ENCODE peak calls at places on chromosomes 16 and 17, in seven cellular contexts. L is IMR-90, R is H9, I is mesendoderm, P is neuronal stem cell, Z is mesenchymal stem cell, V is trophoblast cell. A is an unnamed sample.
A peak's percentile ranks its signal among the peaks of the same experiment; 100 is the strongest.

GRCh38 chr17:1714488-1714979 is 4.4 kb upstream of the TLCD2 start:
- DNase-seq in L (peak; percentile 97), R (peak; percentile 98), I (peak; percentile 98), P (peak; percentile 92), Z (peak; percentile 95), V (peak; percentile 96), A (peak; percentile 67)

GRCh38 chr17:82520041-82520910 is 744 bp downstream of the FOXK2 start:
- DNase-seq in L (no peak), R (no peak), I (no peak), P (no peak), Z (peak; percentile 67), V (no peak), A (peak; percentile 58)

GRCh38 chr17:13428611-13429042 is 173.1 kb downstream of the HS3ST3A1 start:
- DNase-seq in L (no peak), R (no peak), I (no peak), P (no peak), Z (no peak), V (no peak), A (no peak)

GRCh38 chr17:80030730-80031410 is 4.8 kb downstream of the TBC1D16 start:
- DNase-seq in L (no peak), R (no peak), I (no peak), P (no peak), Z (no peak), V (no peak), A (no peak)

GRCh38 chr17:31467502-31468256 is 76.2 kb downstream of the RAB11FIP4 start:
- DNase-seq in L (no peak), R (no peak), I (no peak), P (no peak), Z (no peak), V (no peak), A (no peak)

GRCh38 chr17:60167095-60167741 is 17.4 kb downstream of the CA4 start:
- DNase-seq in L (no peak), R (no peak), I (no peak), P (no peak), Z (no peak), V (no peak), A (no peak)

GRCh38 chr16:21116148-21116693 is 34.4 kb downstream of the DNAH3 start:
- DNase-seq in L (no peak), R (peak; percentile 47), I (peak; percentile 32), P (no peak), Z (no peak), V (no peak), A (no peak)

GRCh38 chr16:3652373-3653037 is 2.0 kb upstream of the DNASE1 start:
- DNase-seq in L (no peak), R (no peak), I (no peak), P (no peak), Z (no peak), V (no peak), A (no peak)

GRCh38 chr17:81911277-81911961 is at the start of gene PCYT2:
- DNase-seq in L (peak; percentile 73), R (peak; percentile 97), I (peak; percentile 93), P (peak; percentile 81), Z (peak; percentile 84), V (peak; percentile 88), A (peak; percentile 93)

GRCh38 chr17:71402661-71403141 is 718.1 kb upstream of the SOX9 start:
- DNase-seq in L (no peak), R (no peak), I (no peak), P (no peak), Z (no peak), V (no peak), A (no peak)

GRCh38 chr16:27918755-27919154 is 144.8 kb downstream of the GSG1L start:
- DNase-seq in L (peak; percentile 4), R (no peak), I (no peak), P (no peak), Z (no peak), V (no peak), A (no peak)

GRCh38 chr16:5770118-5770517 is 672.5 kb upstream of the EEF2KMT start:
- DNase-seq in L (no peak), R (no peak), I (peak; percentile 22), P (no peak), Z (no peak), V (no peak), A (no peak)

GRCh38 chr17:11035681-11036080 is 197.8 kb upstream of the PIRT start:
- DNase-seq in L (no peak), R (no peak), I (no peak), P (no peak), Z (no peak), V (no peak), A (no peak)

GRCh38 chr17:4520881-4521600 is 22.4 kb downstream of the SPNS2 start:
- DNase-seq in L (peak; percentile 54), R (no peak), I (no peak), P (no peak), Z (no peak), V (peak; percentile 67), A (no peak)

GRCh38 chr16:57614546-57615343 is 13.7 kb upstream of the ADGRG1 start:
- DNase-seq in L (no peak), R (peak; percentile 11), I (no peak), P (no peak), Z (no peak), V (no peak), A (peak; percentile 38)

GRCh38 chr17:75250009-75250471 is 11.4 kb downstream of the GGA3 start:
- DNase-seq in L (peak; percentile 18), R (no peak), I (no peak), P (no peak), Z (peak; percentile 57), V (peak; percentile 60), A (no peak)

GRCh38 chr16:56615353-56615752 is 7.0 kb downstream of the MT2A start:
- DNase-seq in L (peak; percentile 48), R (no peak), I (no peak), P (no peak), Z (no peak), V (no peak), A (no peak)

DNA sequence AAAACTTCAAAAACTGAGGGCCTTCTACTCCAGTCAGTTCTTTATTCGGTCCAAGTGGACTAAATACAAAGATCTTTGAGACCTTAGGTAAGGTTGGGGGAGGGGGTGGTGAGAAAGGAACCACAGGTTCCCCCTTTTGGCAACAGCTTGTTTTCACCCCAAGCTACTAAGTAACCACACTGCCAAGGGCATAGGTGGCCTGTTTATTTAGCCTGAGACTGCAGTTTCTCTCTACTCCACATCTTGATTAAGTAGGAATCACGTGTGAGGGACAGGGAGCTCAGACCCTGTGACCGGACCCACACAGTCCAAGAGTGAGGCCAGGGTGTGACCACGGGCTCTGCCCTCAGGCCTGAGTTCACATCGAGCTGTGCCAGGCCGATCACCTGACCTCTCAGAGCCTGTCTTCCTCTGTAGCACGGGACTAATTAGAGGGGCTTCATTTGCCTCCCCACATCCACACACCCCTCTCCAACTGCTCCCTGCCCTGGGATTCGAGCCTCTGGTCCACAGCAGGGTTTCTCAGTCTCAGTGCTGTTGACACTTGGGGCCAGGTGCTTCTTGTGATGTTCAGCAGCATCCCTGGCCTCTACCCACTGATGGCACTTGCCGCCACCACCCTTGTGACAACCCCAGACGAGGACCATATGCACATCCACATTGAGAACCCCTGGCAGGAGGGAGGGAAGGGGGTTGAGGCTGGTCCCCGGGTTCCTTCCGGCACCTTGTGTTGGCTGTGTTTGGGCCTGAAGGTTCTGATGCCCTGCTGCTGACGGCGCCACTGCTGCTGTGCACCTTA is 17.8 kb downstream of the ST6GALNAC2 start:
- DNase-seq in L (no peak), R (peak; percentile 53), I (peak; percentile 44), P (no peak), Z (no peak), V (no peak), A (no peak)
- H4K8ac ChIP-seq in L (no peak overlapping the region), R (no peak overlapping the region), I (no peak overlapping the region), P (no peak overlapping the region), Z (peak overlapping the region; percentile 0), V (no peak overlapping the region), A (no peak overlapping the region)

GRCh38 chr16:22983614-22984013 is 165.6 kb downstream of the USP31 start:
- DNase-seq in L (no peak), R (no peak), I (no peak), P (no peak), Z (no peak), V (no peak), A (no peak)
- H4K8ac ChIP-seq in L (no peak overlapping the region), R (no peak overlapping the region), I (no peak overlapping the region), P (no peak overlapping the region), Z (no peak overlapping the region), V (no peak overlapping the region), A (no peak overlapping the region)

GRCh38 chr17:7327501-7327900 is 1.6 kb downstream of the NEURL4 start:
- DNase-seq in L (no peak), R (no peak), I (no peak), P (no peak), Z (no peak), V (no peak), A (no peak)

GRCh38 chr17:7328840-7329359 is at the start of gene NEURL4:
- DNase-seq in L (no peak), R (no peak), I (peak; percentile 28), P (no peak), Z (peak; percentile 59), V (no peak), A (no peak)

GRCh38 chr17:7327056-7327455 is 2.1 kb downstream of the NEURL4 start:
- DNase-seq in L (no peak), R (no peak), I (no peak), P (no peak), Z (no peak), V (no peak), A (no peak)

GRCh38 chr17:7329360-7330098 is 394 bp upstream of the NEURL4 start:
- DNase-seq in L (peak; percentile 99), R (peak; percentile 100), I (peak; percentile 100), P (peak; percentile 99), Z (peak; percentile 99), V (peak; percentile 97), A (peak; percentile 99)

GRCh38 chr17:7328009-7328408 is 1.1 kb downstream of the NEURL4 start:
- DNase-seq in L (no peak), R (no peak), I (no peak), P (no peak), Z (no peak), V (no peak), A (no peak)
- H4K8ac ChIP-seq in L (no peak overlapping the region), R (no peak overlapping the region), I (no peak overlapping the region), P (no peak overlapping the region), Z (no peak overlapping the region), V (no peak overlapping the region), A (no peak overlapping the region)

GRCh38 chr16:50528820-50529219 is 19.4 kb upstream of the NKD1 start:
- DNase-seq in L (no peak), R (peak; percentile 1), I (no peak), P (no peak), Z (no peak), V (no peak), A (no peak)

GRCh38 chr16:50531359-50531758 is 16.8 kb upstream of the NKD1 start:
- DNase-seq in L (no peak), R (peak; percentile 5), I (no peak), P (no peak), Z (no peak), V (no peak), A (no peak)

GRCh38 chr16:50530277-50531236 is 17.6 kb upstream of the NKD1 start:
- DNase-seq in L (no peak), R (peak; percentile 10), I (no peak), P (no peak), Z (no peak), V (peak; percentile 93), A (no peak)

GRCh38 chr16:50526796-50527195 is 21.4 kb upstream of the NKD1 start:
- DNase-seq in L (no peak), R (peak; percentile 10), I (no peak), P (no peak), Z (no peak), V (no peak), A (no peak)

DNA sequence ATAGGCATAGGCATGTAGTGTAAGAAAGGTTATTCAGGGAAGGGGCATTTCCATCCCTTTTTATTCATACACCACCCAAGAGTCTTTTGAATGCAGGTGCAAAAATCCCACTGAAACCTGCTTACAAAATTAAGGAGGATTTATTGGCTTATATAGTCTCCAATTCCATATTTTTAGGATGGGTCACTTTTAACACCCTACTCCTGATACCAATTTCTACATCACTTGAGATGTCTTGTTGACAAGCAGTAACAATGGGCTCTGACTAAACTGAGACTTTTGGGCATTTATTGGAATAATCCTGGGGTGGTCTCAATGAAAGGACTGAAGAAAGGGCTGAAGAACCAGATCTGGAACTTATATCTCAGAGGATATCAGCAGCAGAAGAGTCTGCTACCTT is 18.9 kb upstream of the NKD1 start:
- DNase-seq in L (no peak), R (no peak), I (no peak), P (no peak), Z (no peak), V (no peak), A (no peak)
- H4K8ac ChIP-seq in L (no peak overlapping the region), R (no peak overlapping the region), I (no peak overlapping the region), P (no peak overlapping the region), Z (no peak overlapping the region), V (no peak overlapping the region), A (no peak overlapping the region)